ENCODE peak calls at places on chromosomes 1 and 21, in seven cellular contexts. O is left ventricle myocardium inferior, F is right cardiac atrium, C is GM23248, X is cardiac muscle cell, D is SJSA1, R is SJCRH30. E is an unnamed sample. For H3K9me3, the result is how much of the 10 kb centered on the place peaks cover.

GRCh38 chr21:41100826-41101550 is 67.0 kb upstream of the BACE2 start:
- DNase-seq in C (no peak), R (no peak), O (no peak), F (no peak), X (no peak), D (no peak), E (no peak)

GRCh38 chr1:246959944-246960693 is 28.4 kb upstream of the AHCTF1 start:
- DNase-seq in R (no peak), O (no peak), C (no peak), F (no peak), X (no peak), D (no peak), E (no peak)

GRCh38 chr1:98388431-98388830 is 273.1 kb upstream of the SNX7 start:
- DNase-seq in C (peak), D (peak), F (no peak), R (peak), O (no peak), X (no peak), E (no peak)

GRCh38 chr1:5833911-5834310 is 158.3 kb downstream of the NPHP4 start:
- DNase-seq in C (no peak), D (no peak), O (no peak), X (no peak), F (peak), R (no peak), E (no peak)

GRCh38 chr1:47688631-47689296 is 250.9 kb downstream of the FOXD2 start:
- DNase-seq in C (no peak), X (no peak), D (no peak), R (peak), F (no peak), O (no peak), E (peak)

GRCh38 chr1:233518344-233518743 is 95.6 kb upstream of the KCNK1 start:
- DNase-seq in R (peak), O (no peak), X (peak), C (peak), D (no peak), F (no peak), E (no peak)

GRCh38 chr1:36081926-36082485 is 1.9 kb upstream of the TEKT2 start:
- DNase-seq in X (no peak), C (no peak), O (no peak), R (no peak), D (no peak), F (no peak), E (no peak)

GRCh38 chr1:37605061-37605650 is 9.4 kb upstream of the GNL2 start:
- DNase-seq in D (no peak), X (no peak), O (no peak), R (no peak), F (no peak), C (no peak), E (no peak)

GRCh38 chr1:182841368-182841988 is 2.3 kb downstream of the DHX9 start:
- DNase-seq in O (no peak), C (peak), D (no peak), R (peak), X (no peak), F (no peak), E (no peak)

GRCh38 chr1:224359207-224359606 is 2.5 kb downstream of the CNIH4 start:
- DNase-seq in X (no peak), O (no peak), R (no peak), F (no peak), D (no peak), C (no peak), E (no peak)

GRCh38 chr1:206729507-206729906 is 41.1 kb upstream of the IL19 start:
- DNase-seq in R (no peak), F (no peak), X (no peak), O (no peak), D (no peak), C (no peak), E (no peak)

GRCh38 chr1:7278045-7278444 is 492.8 kb downstream of the CAMTA1 start:
- DNase-seq in O (no peak), R (no peak), F (no peak), C (no peak), X (no peak), D (no peak), E (no peak)

DNA sequence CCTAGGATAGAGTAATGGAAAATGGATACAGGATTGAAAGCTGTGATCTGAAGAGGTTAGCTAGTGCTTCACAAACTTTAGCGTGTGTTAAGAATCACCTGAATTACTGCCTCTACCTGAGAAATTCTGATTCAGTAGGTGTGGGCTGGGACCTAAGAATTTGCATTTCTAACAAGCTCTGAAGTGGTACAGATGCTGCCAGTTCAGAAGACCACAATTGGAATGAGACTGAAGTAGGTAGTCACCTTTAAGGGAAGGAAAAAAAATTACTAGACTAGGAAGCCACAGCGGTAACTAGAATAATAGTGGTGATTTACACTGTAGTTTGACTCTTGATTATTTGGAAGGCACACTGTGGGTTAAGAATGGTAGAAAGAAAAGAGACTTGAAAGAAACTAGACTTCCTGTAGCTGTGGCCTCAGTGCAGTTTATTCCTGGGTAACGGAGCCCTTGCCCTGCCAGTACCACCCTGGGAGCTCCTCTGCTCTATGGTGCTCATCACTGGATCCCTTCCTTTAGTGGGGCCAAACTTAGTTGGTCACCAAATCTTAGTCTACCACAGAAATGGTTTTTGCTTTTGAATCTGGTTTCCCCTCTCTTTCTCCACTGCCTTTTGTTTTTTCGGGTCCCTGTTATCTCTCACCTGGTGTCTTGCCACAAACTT is 43.6 kb downstream of the ARID1A start:
- DNase-seq in D (no peak), O (no peak), R (no peak), F (no peak), C (no peak), X (no peak), E (no peak)
- H3K4me3 ChIP-seq in D (no peak), O (no peak), R (no peak), F (no peak), C (no peak), X (no peak), E (no peak)

GRCh38 chr1:248593226-248593625 is 4.3 kb downstream of the OR2T10 start:
- DNase-seq in C (no peak), O (no peak), D (no peak), F (no peak), R (no peak), X (no peak), E (no peak)
- H3K9me3 ChIP-seq in C (under half), O (under half), D (under half), F (under half), R (under half), X (under half), E (under half)

DNA sequence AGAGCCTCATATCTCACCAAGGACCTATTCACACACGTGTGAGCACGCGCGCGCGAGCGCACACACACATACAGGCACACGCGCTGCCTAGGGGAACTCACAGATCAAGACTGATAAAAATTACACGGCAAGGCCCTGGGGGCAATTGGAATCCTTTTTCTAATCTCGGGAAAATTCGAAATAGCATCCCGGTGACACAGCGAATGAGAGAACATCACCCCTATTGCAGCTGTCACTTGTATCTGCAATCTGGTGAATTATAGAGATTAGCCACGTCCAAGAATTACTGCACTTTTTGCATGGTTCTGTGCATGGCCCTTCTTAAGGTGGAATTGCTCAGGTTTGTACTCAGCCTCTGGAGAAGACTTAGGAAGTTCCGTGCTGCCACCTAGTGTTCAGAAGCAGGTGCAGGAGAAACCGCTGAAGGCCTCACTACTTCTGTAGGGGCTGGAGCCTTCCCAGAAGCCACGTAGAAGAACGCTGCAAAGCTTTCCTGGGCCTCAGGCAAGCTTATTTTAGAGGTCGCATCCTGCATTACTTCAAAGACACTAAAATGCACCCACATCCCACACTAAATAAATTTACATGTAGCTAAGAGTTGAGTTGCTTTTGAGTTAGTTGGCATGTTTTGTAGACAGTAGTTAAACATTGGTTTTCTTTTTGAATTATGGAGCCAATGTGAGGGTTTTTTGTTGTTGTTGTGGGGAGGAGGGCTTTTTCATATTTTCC is 229.2 kb upstream of the CAMK1G start:
- DNase-seq in F (peak), X (peak), R (peak), D (peak), C (peak), O (peak), E (peak)
- H3K27ac ChIP-seq in F (no peak), X (no peak), R (peak), D (no peak), C (no peak), O (no peak), E (no peak)

DNA sequence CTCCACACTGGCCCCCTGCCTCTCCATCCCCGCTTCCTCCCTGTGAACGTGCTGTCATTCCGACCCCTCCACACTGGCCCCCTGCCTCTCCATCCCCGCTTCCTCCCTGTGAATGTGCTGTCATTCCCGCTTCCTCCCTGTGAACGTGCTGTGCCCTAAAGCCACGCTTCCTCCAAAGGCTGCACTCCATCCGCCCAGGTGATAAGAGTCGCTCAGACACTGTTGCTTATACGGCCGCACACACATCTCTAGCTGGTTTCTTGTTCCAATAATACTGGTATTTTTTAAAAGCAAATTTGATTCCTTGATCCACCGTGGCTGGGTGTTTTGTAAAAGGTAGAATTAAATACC is 39.3 kb upstream of the TSPEAR start:
- DNase-seq in D (no peak), C (no peak), F (no peak), R (no peak), O (no peak), X (no peak), E (no peak)
- H3K4me3 ChIP-seq in D (no peak), C (no peak), F (no peak), R (no peak), O (no peak), X (no peak), E (no peak)

GRCh38 chr1:85638412-85638811 is 57.9 kb downstream of the CCN1 start:
- DNase-seq in F (no peak), X (no peak), C (no peak), R (no peak), O (no peak), D (no peak), E (no peak)
- H3K9me3 ChIP-seq in F (under half), X (under half), C (under half), R (under half), O (under half), D (under half), E (under half)

DNA sequence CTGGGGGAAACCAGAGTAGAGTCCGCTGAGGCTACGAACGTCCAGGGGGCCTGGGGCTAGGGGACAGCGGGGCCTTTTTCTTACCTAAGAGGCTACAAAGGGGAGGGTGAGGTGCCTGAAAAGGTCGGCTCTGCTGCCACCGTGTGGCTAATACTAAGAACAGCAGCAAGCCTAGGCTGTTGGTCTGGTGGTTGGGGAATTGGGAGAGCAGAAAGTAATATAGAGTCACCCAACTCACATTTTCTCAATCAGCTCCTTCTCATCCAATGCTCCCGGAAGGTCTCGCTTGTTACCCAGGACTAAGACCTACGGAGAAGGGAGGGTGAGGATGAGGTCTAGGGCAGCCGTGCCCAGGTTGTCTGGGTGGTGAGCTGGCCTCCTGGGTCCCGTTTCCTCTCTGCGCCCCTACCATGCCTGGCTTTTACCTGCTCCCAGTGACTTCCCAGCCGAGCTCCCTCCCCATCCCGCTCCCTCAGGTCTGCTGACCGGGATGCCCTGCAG is 9.3 kb downstream of the ARL8A start:
- DNase-seq in F (peak), O (peak), X (peak), C (peak), R (peak), D (peak), E (no peak)
- H3K27ac ChIP-seq in F (no peak), O (no peak), X (peak), C (no peak), R (no peak), D (no peak), E (peak)